ENCODE peak calls at places on chromosomes 3 and 15, in seven cellular contexts. X is stimulated activated CD4-positive, alpha-beta T cell treated with anti-CD3 and anti-CD28 coated beads, Interleukin-4, amount 100 ng/mL, for 4 hours; A is GM23338; U is ELR; Z is fibroblast of the aortic adventitia; L is Right ventricle myocardium superior; C is PC-3. J is an unnamed sample.

GRCh38 chr3:42780892-42781700 is 8.0 kb upstream of the CCDC13 start:
- DNase-seq in Z (peak; percentile 91), L (no peak), X (no peak), U (peak; percentile 80), C (peak; percentile 92), A (peak; percentile 88), J (peak; percentile 51)

GRCh38 chr15:57662091-57662744 is 44.3 kb upstream of the POLR2M start:
- DNase-seq in Z (no peak), C (peak; percentile 16), U (no peak), L (no peak), A (no peak), X (no peak), J (no peak)

GRCh38 chr3:178271740-178272387 is 264.4 kb upstream of the KCNMB2 start:
- DNase-seq in Z (no peak), X (no peak), L (no peak), U (no peak), A (no peak), C (no peak), J (no peak)

GRCh38 chr15:25905140-25905539 is 42.0 kb upstream of the ATP10A start:
- DNase-seq in X (peak; percentile 33), U (no peak), A (no peak), L (no peak), C (peak; percentile 58), Z (peak; percentile 94), J (no peak)

GRCh38 chr15:64237677-64238076 is 74.9 kb upstream of the PPIB start:
- DNase-seq in L (no peak), C (no peak), Z (no peak), U (no peak), X (no peak), A (no peak), J (no peak)

GRCh38 chr3:100042577-100042981 is 71.7 kb downstream of the FILIP1L start:
- DNase-seq in A (no peak), X (no peak), C (peak; percentile 85), Z (peak; percentile 88), U (peak; percentile 72), L (no peak), J (no peak)

GRCh38 chr3:25594007-25594502 is 70.7 kb downstream of the TOP2B start:
- DNase-seq in U (peak; percentile 87), L (no peak), Z (peak; percentile 88), X (no peak), C (peak; percentile 78), A (peak; percentile 78), J (peak; percentile 22)

GRCh38 chr3:12663311-12663935 is 494 bp downstream of the RAF1 start:
- DNase-seq in U (peak; percentile 46), X (no peak), Z (no peak), L (peak; percentile 75), A (peak; percentile 51), C (peak; percentile 56), J (no peak)

GRCh38 chr15:95687056-95687455 is 643.4 kb upstream of the NR2F2 start:
- DNase-seq in L (no peak), U (no peak), A (no peak), C (no peak), X (no peak), Z (peak; percentile 40), J (no peak)

GRCh38 chr3:152258448-152259302 is 10.1 kb upstream of the MBNL1 start:
- DNase-seq in U (peak; percentile 98), Z (peak; percentile 98), X (peak; percentile 57), C (peak; percentile 97), L (peak; percentile 50), A (no peak), J (peak; percentile 72)

GRCh38 chr3:105960381-105960780 is 91.6 kb upstream of the CBLB start:
- DNase-seq in L (no peak), C (no peak), Z (no peak), X (no peak), A (no peak), U (no peak), J (no peak)

GRCh38 chr3:53161820-53162671 is 1.0 kb downstream of the PRKCD start:
- DNase-seq in Z (peak; percentile 16), U (peak; percentile 50), A (peak; percentile 78), C (peak; percentile 28), X (peak; percentile 75), L (peak; percentile 64), J (no peak)

GRCh38 chr3:34212671-34213070 is 414.2 kb downstream of the PDCD6IP start:
- DNase-seq in L (peak; percentile 47), U (no peak), Z (peak; percentile 41), X (no peak), A (no peak), C (no peak), J (no peak)

GRCh38 chr3:129892857-129893615 is 475 bp downstream of the TMCC1 start:
- DNase-seq in C (peak; percentile 53), L (peak; percentile 82), A (peak; percentile 83), U (peak; percentile 62), Z (peak; percentile 10), X (peak; percentile 66), J (peak; percentile 51)

GRCh38 chr3:58206406-58207011 is 4.3 kb downstream of the DNASE1L3 start:
- DNase-seq in X (no peak), C (peak; percentile 88), L (no peak), U (peak; percentile 88), A (no peak), Z (peak; percentile 55), J (peak; percentile 27)

GRCh38 chr3:192079098-192079497 is 618.1 kb downstream of the PYDC2 start:
- DNase-seq in C (no peak), L (no peak), U (no peak), X (no peak), Z (no peak), A (peak; percentile 21), J (no peak)

GRCh38 chr3:23682646-23683045 is 123.1 kb upstream of the UBE2E1 start:
- DNase-seq in Z (no peak), A (no peak), L (no peak), X (no peak), U (no peak), C (no peak), J (no peak)

GRCh38 chr15:38699633-38700230 is 135.1 kb upstream of the RASGRP1 start:
- DNase-seq in X (peak; percentile 67), A (peak; percentile 87), C (peak; percentile 84), U (peak; percentile 68), Z (peak; percentile 71), L (no peak), J (peak; percentile 51)

J was measured in HTR-8/SVneo.